ENCODE peak calls at places on chromosomes 5 and 9, in seven cellular contexts. V is IMR-90, I is H9, J is mesendoderm, D is neuronal stem cell, L is trophoblast cell, X is H1. P is an unnamed sample.
A peak's percentile ranks its signal among the peaks of the same experiment; 100 is the strongest.

GRCh38 chr5:172065431-172066065 is 59.1 kb upstream of the FBXW11 start:
- DNase-seq in V (peak; percentile 30), I (peak; percentile 19), J (no peak), D (no peak), L (peak; percentile 81), X (no peak), P (no peak)

GRCh38 chr9:134895849-134896833 is 15.5 kb downstream of the FCN2 start:
- DNase-seq in V (peak; percentile 75), I (no peak), J (no peak), D (no peak), L (no peak), X (no peak), P (peak; percentile 21)

GRCh38 chr5:139131062-139131856 is 66.9 kb downstream of the SIL1 start:
- DNase-seq in V (peak; percentile 39), I (no peak), J (no peak), D (no peak), L (no peak), X (peak; percentile 57), P (peak; percentile 54)

GRCh38 chr5:132238901-132239500 is 11.3 kb upstream of the P4HA2 start:
- DNase-seq in V (no peak), I (peak; percentile 12), J (no peak), D (no peak), L (no peak), X (no peak), P (no peak)

GRCh38 chr9:74946686-74947085 is 6.0 kb downstream of the C9orf40 start:
- DNase-seq in V (no peak), I (no peak), J (no peak), D (no peak), L (no peak), X (no peak), P (no peak)

GRCh38 chr5:37028910-37029309 is 152.3 kb downstream of the NIPBL start:
- DNase-seq in V (no peak), I (no peak), J (no peak), D (no peak), L (no peak), X (no peak), P (no peak)

GRCh38 chr5:10233505-10233904 is 16.2 kb downstream of the ATPSCKMT start:
- DNase-seq in V (peak; percentile 97), I (no peak), J (peak; percentile 68), D (peak; percentile 5), L (no peak), X (no peak), P (peak; percentile 64)

GRCh38 chr5:103889500-103890209 is 327.1 kb upstream of the NUDT12 start:
- DNase-seq in V (no peak), I (no peak), J (no peak), D (no peak), L (no peak), X (no peak), P (no peak)

GRCh38 chr9:114487607-114488300 is 17.5 kb downstream of the WHRN start:
- DNase-seq in V (peak; percentile 69), I (peak; percentile 71), J (peak; percentile 83), D (peak; percentile 81), L (peak; percentile 89), X (peak; percentile 78), P (peak; percentile 81)

GRCh38 chr9:135297716-135298075 is 181.9 kb upstream of the PPP1R26 start:
- DNase-seq in V (no peak), I (no peak), J (no peak), D (no peak), L (no peak), X (no peak), P (no peak)

GRCh38 chr9:96320749-96321280 is 18.8 kb upstream of the HSD17B3 start:
- DNase-seq in V (no peak), I (peak; percentile 44), J (peak; percentile 51), D (no peak), L (no peak), X (no peak), P (no peak)

GRCh38 chr5:14143843-14144585 is 872 bp downstream of the TRIO start:
- DNase-seq in V (no peak), I (peak; percentile 45), J (no peak), D (no peak), L (peak; percentile 42), X (peak; percentile 66), P (no peak)

GRCh38 chr5:122142480-122142879 is 13.1 kb downstream of the ZNF474 start:
- DNase-seq in V (peak; percentile 93), I (no peak), J (no peak), D (no peak), L (no peak), X (no peak), P (peak; percentile 84)

GRCh38 chr9:101027733-101028345 is 688 bp upstream of the PLPPR1 start:
- DNase-seq in V (no peak), I (no peak), J (no peak), D (peak; percentile 5), L (no peak), X (no peak), P (no peak)

GRCh38 chr5:17218353-17219005 is 1.0 kb downstream of the BASP1 start:
- DNase-seq in V (peak; percentile 67), I (no peak), J (peak; percentile 55), D (peak; percentile 20), L (peak; percentile 84), X (peak; percentile 62), P (peak; percentile 84)

GRCh38 chr5:35303152-35303551 is 72.9 kb upstream of the PRLR start:
- DNase-seq in V (no peak), I (no peak), J (no peak), D (no peak), L (no peak), X (no peak), P (no peak)

GRCh38 chr9:93300175-93300572 is 116.2 kb downstream of the WNK2 start:
- DNase-seq in V (no peak), I (no peak), J (no peak), D (no peak), L (no peak), X (no peak), P (no peak)

GRCh38 chr9:93300585-93301081 is 116.7 kb downstream of the WNK2 start:
- DNase-seq in V (no peak), I (peak; percentile 29), J (no peak), D (no peak), L (no peak), X (no peak), P (no peak)

GRCh38 chr9:93301911-93302525 is 118.1 kb downstream of the WNK2 start:
- DNase-seq in V (no peak), I (peak; percentile 30), J (no peak), D (no peak), L (no peak), X (peak; percentile 46), P (no peak)

GRCh38 chr9:93302586-93303257 is 118.8 kb downstream of the WNK2 start:
- DNase-seq in V (peak; percentile 58), I (peak; percentile 76), J (peak; percentile 74), D (peak; percentile 23), L (peak; percentile 65), X (peak; percentile 73), P (peak; percentile 51)

DNA sequence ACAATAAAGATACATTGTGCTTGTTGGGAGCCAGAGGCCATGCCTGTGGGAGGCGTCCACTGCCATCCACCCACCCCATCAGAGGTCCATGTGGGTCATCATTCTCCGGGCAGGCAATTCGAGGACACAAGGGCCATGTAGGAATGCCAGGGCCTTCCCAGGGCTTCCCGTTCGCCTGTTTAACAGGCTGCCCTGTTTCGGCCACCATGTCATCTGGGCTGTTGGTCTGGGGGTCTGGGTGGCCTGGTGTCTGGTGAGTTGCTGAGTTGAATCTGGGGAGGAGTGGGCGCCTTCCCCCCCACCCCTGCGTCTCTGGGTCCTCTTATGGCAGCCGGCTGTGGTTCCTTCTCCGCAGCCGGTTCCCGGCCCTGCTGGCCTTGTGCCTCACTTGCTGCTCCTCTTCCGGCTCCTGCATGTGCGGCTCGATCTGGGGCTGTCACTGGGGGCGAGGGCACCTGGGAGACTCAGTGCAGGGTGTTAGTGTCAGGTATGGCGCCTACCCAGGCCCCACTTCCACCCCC is 117.4 kb downstream of the WNK2 start:
- DNase-seq in V (no peak), I (peak; percentile 26), J (no peak), D (no peak), L (no peak), X (peak; percentile 43), P (no peak)
- H3K18ac ChIP-seq in V (no peak overlapping the region), I (no peak overlapping the region), J (no peak overlapping the region), D (peak overlapping the region; percentile 48), L (no peak overlapping the region), X (no peak overlapping the region), P (no peak overlapping the region)

GRCh38 chr9:111029260-111029659 is 9.0 kb downstream of the LPAR1 start:
- DNase-seq in V (no peak), I (no peak), J (no peak), D (no peak), L (no peak), X (no peak), P (no peak)

GRCh38 chr9:111027798-111028197 is 10.5 kb downstream of the LPAR1 start:
- DNase-seq in V (no peak), I (no peak), J (no peak), D (no peak), L (no peak), X (no peak), P (no peak)

GRCh38 chr9:111034573-111035539 is 3.4 kb downstream of the LPAR1 start:
- DNase-seq in V (peak; percentile 38), I (no peak), J (no peak), D (no peak), L (no peak), X (no peak), P (no peak)

GRCh38 chr9:111034146-111034545 is 4.1 kb downstream of the LPAR1 start:
- DNase-seq in V (peak; percentile 72), I (no peak), J (no peak), D (no peak), L (no peak), X (no peak), P (peak; percentile 57)

GRCh38 chr9:111030492-111030891 is 7.8 kb downstream of the LPAR1 start:
- DNase-seq in V (no peak), I (no peak), J (peak; percentile 26), D (no peak), L (no peak), X (no peak), P (peak; percentile 46)
- H3K18ac ChIP-seq in V (no peak overlapping the region), I (no peak overlapping the region), J (no peak overlapping the region), D (no peak overlapping the region), L (no peak overlapping the region), X (no peak overlapping the region), P (peak overlapping the region; percentile 41)

DNA sequence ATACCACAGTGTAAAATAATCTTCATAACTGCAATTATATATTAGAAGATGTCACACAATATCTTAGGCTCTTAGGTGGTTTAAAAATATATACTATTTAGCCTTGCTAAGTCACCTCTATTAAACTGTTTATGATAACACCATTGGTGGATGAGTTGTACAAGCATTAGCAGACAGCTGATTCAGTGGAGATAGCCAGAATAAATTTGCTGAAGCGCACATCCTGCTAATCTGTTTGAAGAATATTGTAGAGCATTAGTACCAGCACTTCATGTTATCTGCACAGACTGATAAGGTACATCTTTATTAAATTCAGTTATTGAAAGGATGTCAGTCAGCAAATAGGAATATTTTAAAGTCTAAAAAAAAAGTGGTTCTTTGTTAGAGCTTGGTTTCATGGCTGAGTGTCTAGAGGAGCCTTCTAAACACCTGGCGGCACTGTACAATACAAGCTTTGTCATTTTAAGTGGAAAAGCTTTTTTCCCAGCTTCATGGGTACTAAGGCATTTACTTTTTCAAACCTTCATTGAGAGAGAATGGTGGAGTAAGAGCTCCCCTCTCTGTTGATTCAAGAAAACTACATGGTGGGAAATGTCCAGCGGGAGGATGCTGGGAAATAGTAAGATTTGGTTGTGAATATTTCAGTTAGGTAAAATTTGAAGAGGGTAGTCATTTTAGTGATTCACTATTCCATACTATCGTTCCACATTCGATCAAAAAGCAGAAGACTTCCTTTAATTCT is 275.1 kb downstream of the SLF1 start:
- DNase-seq in V (peak; percentile 4), I (no peak), J (peak; percentile 50), D (peak; percentile 50), L (peak; percentile 3), X (no peak), P (peak; percentile 11)
- H3K18ac ChIP-seq in V (no peak overlapping the region), I (no peak overlapping the region), J (no peak overlapping the region), D (no peak overlapping the region), L (no peak overlapping the region), X (no peak overlapping the region), P (no peak overlapping the region)

GRCh38 chr9:131692612-131692976 is 47.3 kb downstream of the RAPGEF1 start:
- DNase-seq in V (no peak), I (no peak), J (no peak), D (no peak), L (no peak), X (no peak), P (no peak)
- H3K18ac ChIP-seq in V (no peak overlapping the region), I (no peak overlapping the region), J (no peak overlapping the region), D (no peak overlapping the region), L (no peak overlapping the region), X (no peak overlapping the region), P (no peak overlapping the region)

P was measured in mesenchymal stem cell.